ENCODE peak calls at places on chromosome 14, in seven cellular contexts. One of them, this sample, is unnamed.

GRCh38 chr14:67940894-67941455 is 121.4 kb downstream of the RAD51B start:
- DNase-seq in sigmoid colon: no peak
- DNase-seq in tibial artery: peak; percentile 33
- DNase-seq in naive thymus-derived CD4-positive, alpha-beta T cell: no peak
- DNase-seq in CD8-positive, alpha-beta memory T cell: no peak
- DNase-seq in foreskin fibroblast: peak; percentile 86
- DNase-seq in heart right ventricle: no peak
- DNase-seq in this sample: no peak

GRCh38 chr14:68283378-68284123 is 464.0 kb downstream of the RAD51B start:
- DNase-seq in foreskin fibroblast: peak; percentile 21
- DNase-seq in CD8-positive, alpha-beta memory T cell: peak; percentile 65
- DNase-seq in heart right ventricle: peak; percentile 32
- DNase-seq in sigmoid colon: no peak
- DNase-seq in tibial artery: peak; percentile 32
- DNase-seq in naive thymus-derived CD4-positive, alpha-beta T cell: peak; percentile 48
- DNase-seq in this sample: peak; percentile 62

GRCh38 chr14:25406818-25407217 is 356.9 kb upstream of the STXBP6 start:
- DNase-seq in tibial artery: no peak
- DNase-seq in naive thymus-derived CD4-positive, alpha-beta T cell: no peak
- DNase-seq in sigmoid colon: no peak
- DNase-seq in heart right ventricle: no peak
- DNase-seq in foreskin fibroblast: peak; percentile 12
- DNase-seq in CD8-positive, alpha-beta memory T cell: no peak
- DNase-seq in this sample: no peak

GRCh38 chr14:84036863-84037262 is 1493.1 kb upstream of the FLRT2 start:
- DNase-seq in heart right ventricle: no peak
- DNase-seq in CD8-positive, alpha-beta memory T cell: no peak
- DNase-seq in foreskin fibroblast: peak; percentile 92
- DNase-seq in sigmoid colon: no peak
- DNase-seq in tibial artery: no peak
- DNase-seq in naive thymus-derived CD4-positive, alpha-beta T cell: no peak
- DNase-seq in this sample: no peak

GRCh38 chr14:74804219-74804825 is 41.2 kb downstream of the YLPM1 start:
- DNase-seq in heart right ventricle: no peak
- DNase-seq in sigmoid colon: no peak
- DNase-seq in naive thymus-derived CD4-positive, alpha-beta T cell: no peak
- DNase-seq in CD8-positive, alpha-beta memory T cell: peak; percentile 17
- DNase-seq in foreskin fibroblast: peak; percentile 76
- DNase-seq in tibial artery: no peak
- DNase-seq in this sample: peak; percentile 41

GRCh38 chr14:55580401-55581010 is 499 bp downstream of the KTN1 start:
- DNase-seq in foreskin fibroblast: peak; percentile 54
- DNase-seq in tibial artery: peak; percentile 35
- DNase-seq in heart right ventricle: peak; percentile 68
- DNase-seq in CD8-positive, alpha-beta memory T cell: peak; percentile 72
- DNase-seq in naive thymus-derived CD4-positive, alpha-beta T cell: peak; percentile 73
- DNase-seq in sigmoid colon: peak; percentile 68
- DNase-seq in this sample: peak; percentile 58

GRCh38 chr14:64763801-64764511 is 59.7 kb downstream of the PLEKHG3 start:
- DNase-seq in CD8-positive, alpha-beta memory T cell: no peak
- DNase-seq in tibial artery: no peak
- DNase-seq in sigmoid colon: no peak
- DNase-seq in foreskin fibroblast: peak; percentile 68
- DNase-seq in naive thymus-derived CD4-positive, alpha-beta T cell: no peak
- DNase-seq in heart right ventricle: no peak
- DNase-seq in this sample: no peak

GRCh38 chr14:99194736-99195135 is 77.3 kb downstream of the BCL11B start:
- DNase-seq in sigmoid colon: no peak
- DNase-seq in tibial artery: no peak
- DNase-seq in CD8-positive, alpha-beta memory T cell: no peak
- DNase-seq in naive thymus-derived CD4-positive, alpha-beta T cell: no peak
- DNase-seq in foreskin fibroblast: no peak
- DNase-seq in heart right ventricle: no peak
- DNase-seq in this sample: no peak

GRCh38 chr14:52078721-52079120 is 9.9 kb upstream of the NID2 start:
- DNase-seq in CD8-positive, alpha-beta memory T cell: no peak
- DNase-seq in tibial artery: no peak
- DNase-seq in foreskin fibroblast: no peak
- DNase-seq in heart right ventricle: no peak
- DNase-seq in naive thymus-derived CD4-positive, alpha-beta T cell: no peak
- DNase-seq in sigmoid colon: no peak
- DNase-seq in this sample: no peak

GRCh38 chr14:39023939-39024871 is 78.8 kb downstream of the SEC23A start:
- DNase-seq in foreskin fibroblast: no peak
- DNase-seq in tibial artery: no peak
- DNase-seq in heart right ventricle: no peak
- DNase-seq in CD8-positive, alpha-beta memory T cell: no peak
- DNase-seq in naive thymus-derived CD4-positive, alpha-beta T cell: no peak
- DNase-seq in sigmoid colon: no peak
- DNase-seq in this sample: no peak

GRCh38 chr14:104865631-104866441 is 768 bp downstream of the CEP170B start:
- DNase-seq in CD8-positive, alpha-beta memory T cell: no peak
- DNase-seq in tibial artery: peak; percentile 76
- DNase-seq in sigmoid colon: peak; percentile 85
- DNase-seq in foreskin fibroblast: peak; percentile 93
- DNase-seq in heart right ventricle: peak; percentile 65
- DNase-seq in naive thymus-derived CD4-positive, alpha-beta T cell: peak; percentile 67
- DNase-seq in this sample: peak; percentile 11

GRCh38 chr14:54338696-54339317 is 58.0 kb upstream of the CDKN3 start:
- DNase-seq in foreskin fibroblast: peak; percentile 74
- DNase-seq in naive thymus-derived CD4-positive, alpha-beta T cell: no peak
- DNase-seq in heart right ventricle: no peak
- DNase-seq in tibial artery: no peak
- DNase-seq in sigmoid colon: no peak
- DNase-seq in CD8-positive, alpha-beta memory T cell: no peak
- DNase-seq in this sample: no peak

GRCh38 chr14:22555573-22556011 is 33.4 kb downstream of the DAD1 start:
- DNase-seq in CD8-positive, alpha-beta memory T cell: peak; percentile 55
- DNase-seq in naive thymus-derived CD4-positive, alpha-beta T cell: peak; percentile 73
- DNase-seq in tibial artery: no peak
- DNase-seq in sigmoid colon: no peak
- DNase-seq in foreskin fibroblast: no peak
- DNase-seq in heart right ventricle: no peak
- DNase-seq in this sample: peak; percentile 56

GRCh38 chr14:66104486-66104885 is 381.7 kb upstream of the CCDC196 start:
- DNase-seq in naive thymus-derived CD4-positive, alpha-beta T cell: no peak
- DNase-seq in CD8-positive, alpha-beta memory T cell: no peak
- DNase-seq in sigmoid colon: no peak
- DNase-seq in foreskin fibroblast: no peak
- DNase-seq in heart right ventricle: no peak
- DNase-seq in tibial artery: no peak
- DNase-seq in this sample: no peak

GRCh38 chr14:37187294-37187693 is 10.4 kb upstream of the MIPOL1 start:
- DNase-seq in heart right ventricle: no peak
- DNase-seq in tibial artery: no peak
- DNase-seq in sigmoid colon: no peak
- DNase-seq in CD8-positive, alpha-beta memory T cell: no peak
- DNase-seq in foreskin fibroblast: no peak
- DNase-seq in naive thymus-derived CD4-positive, alpha-beta T cell: no peak
- DNase-seq in this sample: no peak

GRCh38 chr14:75297417-75298040 is 18.9 kb downstream of the FOS start:
- DNase-seq in heart right ventricle: no peak
- DNase-seq in naive thymus-derived CD4-positive, alpha-beta T cell: no peak
- DNase-seq in sigmoid colon: peak; percentile 67
- DNase-seq in tibial artery: no peak
- DNase-seq in CD8-positive, alpha-beta memory T cell: no peak
- DNase-seq in foreskin fibroblast: no peak
- DNase-seq in this sample: no peak

GRCh38 chr14:85125331-85125730 is 404.6 kb upstream of the FLRT2 start:
- DNase-seq in heart right ventricle: no peak
- DNase-seq in sigmoid colon: no peak
- DNase-seq in foreskin fibroblast: no peak
- DNase-seq in tibial artery: no peak
- DNase-seq in naive thymus-derived CD4-positive, alpha-beta T cell: no peak
- DNase-seq in CD8-positive, alpha-beta memory T cell: no peak
- DNase-seq in this sample: no peak

GRCh38 chr14:58876613-58877012 is 238.9 kb downstream of the DACT1 start:
- DNase-seq in CD8-positive, alpha-beta memory T cell: no peak
- DNase-seq in heart right ventricle: no peak
- DNase-seq in foreskin fibroblast: peak; percentile 66
- DNase-seq in sigmoid colon: no peak
- DNase-seq in tibial artery: no peak
- DNase-seq in naive thymus-derived CD4-positive, alpha-beta T cell: no peak
- DNase-seq in this sample: no peak

GRCh38 chr14:91997492-91997891 is 42.4 kb downstream of the TRIP11 start:
- DNase-seq in CD8-positive, alpha-beta memory T cell: no peak
- DNase-seq in sigmoid colon: no peak
- DNase-seq in foreskin fibroblast: peak; percentile 52
- DNase-seq in naive thymus-derived CD4-positive, alpha-beta T cell: no peak
- DNase-seq in heart right ventricle: no peak
- DNase-seq in tibial artery: no peak
- DNase-seq in this sample: no peak

GRCh38 chr14:91998667-91999570 is 40.9 kb downstream of the TRIP11 start:
- DNase-seq in foreskin fibroblast: no peak
- DNase-seq in sigmoid colon: no peak
- DNase-seq in CD8-positive, alpha-beta memory T cell: peak; percentile 9
- DNase-seq in naive thymus-derived CD4-positive, alpha-beta T cell: no peak
- DNase-seq in tibial artery: no peak
- DNase-seq in heart right ventricle: no peak
- DNase-seq in this sample: peak; percentile 9

DNA sequence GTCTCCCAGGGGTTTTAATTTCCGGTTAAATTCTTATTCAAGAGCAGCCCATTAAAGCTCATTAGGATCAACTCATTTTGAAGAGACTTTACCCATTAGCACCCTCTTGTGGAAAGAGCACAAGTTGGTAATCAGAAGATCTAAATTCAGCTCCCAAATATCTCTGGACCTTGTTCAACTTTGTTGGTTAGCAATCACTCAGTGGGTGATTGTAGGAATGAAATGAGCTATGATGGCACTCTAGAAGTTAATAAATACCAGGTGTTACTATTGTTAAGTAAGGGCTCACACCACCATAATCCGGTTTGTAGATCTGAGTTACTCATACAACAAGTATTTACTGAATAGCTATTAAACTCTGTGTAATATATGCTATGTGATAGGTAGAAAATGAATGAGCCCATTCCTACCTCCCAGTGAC is 42.9 kb downstream of the TRIP11 start:
- DNase-seq in naive thymus-derived CD4-positive, alpha-beta T cell: no peak
- DNase-seq in heart right ventricle: no peak
- DNase-seq in sigmoid colon: no peak
- DNase-seq in CD8-positive, alpha-beta memory T cell: peak; percentile 40
- DNase-seq in tibial artery: no peak
- DNase-seq in foreskin fibroblast: peak; percentile 92
- DNase-seq in this sample: peak; percentile 31
- H3K4me3 ChIP-seq in naive thymus-derived CD4-positive, alpha-beta T cell: no peak overlapping the region
- H3K4me3 ChIP-seq in heart right ventricle: no peak overlapping the region
- H3K4me3 ChIP-seq in sigmoid colon: no peak overlapping the region
- H3K4me3 ChIP-seq in CD8-positive, alpha-beta memory T cell: no peak overlapping the region
- H3K4me3 ChIP-seq in tibial artery: no peak overlapping the region
- H3K4me3 ChIP-seq in foreskin fibroblast: no peak overlapping the region
- H3K4me3 ChIP-seq in this sample: no peak overlapping the region

DNA sequence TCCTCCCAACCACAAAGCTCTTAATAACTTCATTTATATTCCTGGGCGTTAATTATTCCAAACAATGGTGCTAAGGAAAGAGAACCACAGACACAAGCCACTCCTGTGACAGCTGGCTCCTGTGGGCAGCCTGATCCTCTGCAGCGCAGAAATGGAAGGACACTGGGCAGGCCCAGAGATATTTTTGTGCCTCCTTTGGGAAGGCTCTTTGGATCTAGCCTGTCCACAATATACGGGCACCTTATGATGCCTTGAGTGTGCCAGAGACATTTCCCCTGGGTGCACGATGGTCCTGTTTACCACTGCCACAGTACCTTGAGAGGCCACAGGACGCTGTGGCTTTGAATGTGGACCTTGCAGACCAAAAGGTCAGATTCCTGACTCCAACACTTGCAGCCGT is 2.1 kb downstream of the ASB2 start:
- DNase-seq in tibial artery: no peak
- DNase-seq in foreskin fibroblast: no peak
- DNase-seq in sigmoid colon: no peak
- DNase-seq in CD8-positive, alpha-beta memory T cell: no peak
- DNase-seq in naive thymus-derived CD4-positive, alpha-beta T cell: no peak
- DNase-seq in heart right ventricle: no peak
- DNase-seq in this sample: no peak
- H3K4me3 ChIP-seq in tibial artery: peak overlapping the region; percentile 53
- H3K4me3 ChIP-seq in foreskin fibroblast: no peak overlapping the region
- H3K4me3 ChIP-seq in sigmoid colon: peak overlapping the region; percentile 60
- H3K4me3 ChIP-seq in CD8-positive, alpha-beta memory T cell: no peak overlapping the region
- H3K4me3 ChIP-seq in naive thymus-derived CD4-positive, alpha-beta T cell: no peak overlapping the region
- H3K4me3 ChIP-seq in heart right ventricle: peak overlapping the region; percentile 52
- H3K4me3 ChIP-seq in this sample: no peak overlapping the region

DNA sequence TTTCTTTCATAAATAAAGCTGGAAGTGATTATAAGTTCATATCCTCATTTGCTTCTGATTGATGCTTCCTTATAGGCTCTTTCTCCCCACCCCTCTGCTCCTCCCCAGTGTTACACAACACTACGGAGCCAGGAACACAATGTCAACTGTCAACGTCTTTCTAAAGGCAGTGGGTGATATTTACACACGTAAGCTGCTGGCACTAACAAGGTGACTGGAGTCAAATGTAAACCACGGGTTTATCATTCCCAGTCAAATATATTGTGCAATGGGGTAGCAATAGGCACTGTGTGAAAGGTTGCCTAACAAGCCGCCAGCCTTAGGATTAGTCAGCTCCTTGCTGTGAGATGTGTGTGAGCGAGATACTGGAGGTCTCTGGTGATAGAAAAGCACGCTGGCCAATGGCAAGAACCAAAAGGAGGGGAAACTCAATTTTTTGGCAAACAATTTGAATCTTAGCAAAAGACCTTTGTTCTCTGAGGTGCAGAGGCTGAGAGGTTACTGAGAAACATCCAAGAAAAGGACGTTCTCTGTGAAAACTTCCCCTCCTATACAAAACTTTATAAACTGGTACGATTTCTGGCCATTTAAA is 22.1 kb upstream of the HECTD1 start:
- DNase-seq in tibial artery: peak; percentile 70
- DNase-seq in heart right ventricle: peak; percentile 35
- DNase-seq in naive thymus-derived CD4-positive, alpha-beta T cell: no peak
- DNase-seq in CD8-positive, alpha-beta memory T cell: no peak
- DNase-seq in foreskin fibroblast: peak; percentile 96
- DNase-seq in sigmoid colon: peak; percentile 78
- DNase-seq in this sample: no peak
- H3K4me3 ChIP-seq in tibial artery: no peak overlapping the region
- H3K4me3 ChIP-seq in heart right ventricle: peak overlapping the region; percentile 20
- H3K4me3 ChIP-seq in naive thymus-derived CD4-positive, alpha-beta T cell: no peak overlapping the region
- H3K4me3 ChIP-seq in CD8-positive, alpha-beta memory T cell: no peak overlapping the region
- H3K4me3 ChIP-seq in foreskin fibroblast: peak overlapping the region; percentile 31
- H3K4me3 ChIP-seq in sigmoid colon: no peak overlapping the region
- H3K4me3 ChIP-seq in this sample: no peak overlapping the region

GRCh38 chr14:21261824-21262223 is 7.4 kb downstream of the HNRNPC start:
- DNase-seq in tibial artery: no peak
- DNase-seq in heart right ventricle: no peak
- DNase-seq in CD8-positive, alpha-beta memory T cell: no peak
- DNase-seq in naive thymus-derived CD4-positive, alpha-beta T cell: no peak
- DNase-seq in sigmoid colon: no peak
- DNase-seq in foreskin fibroblast: no peak
- DNase-seq in this sample: no peak

GRCh38 chr14:21267431-21267845 is 1.8 kb downstream of the HNRNPC start:
- DNase-seq in foreskin fibroblast: no peak
- DNase-seq in sigmoid colon: no peak
- DNase-seq in tibial artery: no peak
- DNase-seq in CD8-positive, alpha-beta memory T cell: no peak
- DNase-seq in naive thymus-derived CD4-positive, alpha-beta T cell: no peak
- DNase-seq in heart right ventricle: no peak
- DNase-seq in this sample: no peak

GRCh38 chr14:21263284-21264024 is 5.8 kb downstream of the HNRNPC start:
- DNase-seq in sigmoid colon: no peak
- DNase-seq in CD8-positive, alpha-beta memory T cell: no peak
- DNase-seq in naive thymus-derived CD4-positive, alpha-beta T cell: no peak
- DNase-seq in tibial artery: no peak
- DNase-seq in heart right ventricle: no peak
- DNase-seq in foreskin fibroblast: no peak
- DNase-seq in this sample: no peak

GRCh38 chr14:21262410-21262809 is 6.8 kb downstream of the HNRNPC start:
- DNase-seq in tibial artery: no peak
- DNase-seq in sigmoid colon: no peak
- DNase-seq in foreskin fibroblast: no peak
- DNase-seq in heart right ventricle: no peak
- DNase-seq in naive thymus-derived CD4-positive, alpha-beta T cell: no peak
- DNase-seq in CD8-positive, alpha-beta memory T cell: no peak
- DNase-seq in this sample: no peak

GRCh38 chr14:21264025-21264801 is 5.0 kb downstream of the HNRNPC start:
- DNase-seq in CD8-positive, alpha-beta memory T cell: no peak
- DNase-seq in foreskin fibroblast: peak; percentile 81
- DNase-seq in heart right ventricle: no peak
- DNase-seq in sigmoid colon: no peak
- DNase-seq in tibial artery: no peak
- DNase-seq in naive thymus-derived CD4-positive, alpha-beta T cell: no peak
- DNase-seq in this sample: no peak
- H3K4me3 ChIP-seq in CD8-positive, alpha-beta memory T cell: peak overlapping the region; percentile 19
- H3K4me3 ChIP-seq in foreskin fibroblast: peak overlapping the region; percentile 5
- H3K4me3 ChIP-seq in heart right ventricle: no peak overlapping the region
- H3K4me3 ChIP-seq in sigmoid colon: no peak overlapping the region
- H3K4me3 ChIP-seq in tibial artery: no peak overlapping the region
- H3K4me3 ChIP-seq in naive thymus-derived CD4-positive, alpha-beta T cell: peak overlapping the region; percentile 5
- H3K4me3 ChIP-seq in this sample: peak overlapping the region; percentile 4